ENCODE peak calls at places on chromosomes 12 and 14, in five cellular contexts. O is neuronal stem cell, E is mesenchymal stem cell, Z is H1, X is IMR-90. R is an unnamed sample.
A peak's percentile ranks its signal among the peaks of the same experiment; 100 is the strongest.

GRCh38 chr14:92704036-92704804 is 44.2 kb downstream of the LGMN start:
- DNase-seq in X (no peak), Z (no peak), O (no peak), E (no peak), R (no peak)

GRCh38 chr14:74348735-74349463 is 628 bp downstream of the VRTN start:
- DNase-seq in O (no peak), Z (no peak), E (no peak), X (no peak), R (no peak)

GRCh38 chr14:95838862-95839261 is 37.8 kb upstream of the TUNAR start:
- DNase-seq in E (no peak), X (no peak), Z (no peak), O (no peak), R (no peak)

GRCh38 chr14:61502459-61503093 is 181.2 kb downstream of the PRKCH start:
- DNase-seq in E (no peak), O (no peak), X (no peak), Z (no peak), R (peak; percentile 69)

GRCh38 chr12:111756681-111757080 is 10.1 kb upstream of the ALDH2 start:
- DNase-seq in Z (no peak), E (no peak), O (no peak), X (no peak), R (no peak)

GRCh38 chr14:89179891-89180404 is 237.1 kb downstream of the FOXN3 start:
- DNase-seq in O (no peak), X (no peak), E (no peak), Z (peak; percentile 37), R (no peak)

GRCh38 chr12:89909753-89910152 is 201.1 kb upstream of the ATP2B1 start:
- DNase-seq in E (no peak), O (no peak), Z (no peak), X (no peak), R (no peak)

GRCh38 chr12:60072911-60073310 is 477.1 kb downstream of the SLC16A7 start:
- DNase-seq in O (no peak), Z (no peak), E (peak; percentile 12), X (peak; percentile 67), R (no peak)

GRCh38 chr12:107761502-107761904 is 566 bp upstream of the PRDM4 start:
- DNase-seq in X (no peak), E (no peak), O (no peak), Z (no peak), R (peak; percentile 57)

GRCh38 chr12:131017477-131017991 is 63.8 kb downstream of the ADGRD1 start:
- DNase-seq in O (no peak), Z (no peak), E (no peak), X (no peak), R (no peak)

GRCh38 chr12:68808388-68809189 is 612 bp downstream of the MDM2 start:
- DNase-seq in E (peak; percentile 96), X (peak; percentile 93), O (no peak), Z (peak; percentile 82), R (peak; percentile 90)

GRCh38 chr14:35387209-35387608 is 17.3 kb downstream of the NFKBIA start:
- DNase-seq in O (no peak), E (no peak), X (no peak), Z (no peak), R (no peak)

GRCh38 chr14:87690076-87690661 is 302.8 kb downstream of the GALC start:
- DNase-seq in E (no peak), Z (no peak), O (no peak), X (no peak), R (peak; percentile 28)

GRCh38 chr12:8681129-8681902 is 16.5 kb upstream of the RIMKLB start:
- DNase-seq in Z (no peak), E (no peak), O (no peak), X (peak; percentile 43), R (peak; percentile 77)

GRCh38 chr12:11771356-11771755 is 121.9 kb downstream of the ETV6 start:
- DNase-seq in E (peak; percentile 79), X (peak; percentile 37), O (no peak), Z (no peak), R (no peak)

GRCh38 chr12:115752151-115752550 is 525.3 kb downstream of the MED13L start:
- DNase-seq in E (peak; percentile 14), O (no peak), Z (no peak), X (peak; percentile 54), R (no peak)

GRCh38 chr14:54116972-54117371 is 160.3 kb upstream of the BMP4 start:
- DNase-seq in O (no peak), Z (no peak), X (peak; percentile 66), E (no peak), R (no peak)

GRCh38 chr14:22509751-22510300 is 79.2 kb downstream of the DAD1 start:
- DNase-seq in O (no peak), E (no peak), Z (no peak), X (no peak), R (no peak)

GRCh38 chr12:99498756-99499155 is 148.8 kb upstream of the GARIN6 start:
- DNase-seq in X (peak; percentile 42), O (no peak), E (peak; percentile 32), Z (no peak), R (peak; percentile 27)

GRCh38 chr12:131828671-131829350 is 618 bp downstream of the MMP17 start:
- DNase-seq in Z (no peak), E (no peak), X (no peak), O (no peak), R (peak; percentile 51)

GRCh38 chr14:50532502-50533313 is at the start of gene MAP4K5:
- DNase-seq in O (peak; percentile 82), X (peak; percentile 89), Z (peak; percentile 90), E (peak; percentile 91), R (peak; percentile 89)
- H2BK15ac ChIP-seq in O (peak within 1 kb of the TSS; percentile 74), X (peak within 1 kb of the TSS; percentile 29), Z (peak within 1 kb of the TSS; percentile 66), E (peak within 1 kb of the TSS; percentile 80), R (no peak within 1 kb of the TSS)

GRCh38 chr12:2239376-2240010 is 186.7 kb downstream of the CACNA1C start:
- DNase-seq in X (peak; percentile 41), E (no peak), O (no peak), Z (no peak), R (no peak)

GRCh38 chr12:2234951-2235350 is 182.2 kb downstream of the CACNA1C start:
- DNase-seq in X (no peak), Z (no peak), O (no peak), E (no peak), R (no peak)

GRCh38 chr12:2233034-2233433 is 180.2 kb downstream of the CACNA1C start:
- DNase-seq in X (peak; percentile 66), Z (no peak), E (no peak), O (no peak), R (no peak)

GRCh38 chr12:2238111-2238510 is 185.3 kb downstream of the CACNA1C start:
- DNase-seq in X (no peak), Z (no peak), O (no peak), E (no peak), R (no peak)

GRCh38 chr12:2236501-2237294 is 183.9 kb downstream of the CACNA1C start:
- DNase-seq in E (no peak), X (no peak), O (no peak), Z (no peak), R (no peak)
- H2AFZ ChIP-seq in E (no peak overlapping the region), X (no peak overlapping the region), O (no peak overlapping the region), Z (no peak overlapping the region), R (no peak overlapping the region)

DNA sequence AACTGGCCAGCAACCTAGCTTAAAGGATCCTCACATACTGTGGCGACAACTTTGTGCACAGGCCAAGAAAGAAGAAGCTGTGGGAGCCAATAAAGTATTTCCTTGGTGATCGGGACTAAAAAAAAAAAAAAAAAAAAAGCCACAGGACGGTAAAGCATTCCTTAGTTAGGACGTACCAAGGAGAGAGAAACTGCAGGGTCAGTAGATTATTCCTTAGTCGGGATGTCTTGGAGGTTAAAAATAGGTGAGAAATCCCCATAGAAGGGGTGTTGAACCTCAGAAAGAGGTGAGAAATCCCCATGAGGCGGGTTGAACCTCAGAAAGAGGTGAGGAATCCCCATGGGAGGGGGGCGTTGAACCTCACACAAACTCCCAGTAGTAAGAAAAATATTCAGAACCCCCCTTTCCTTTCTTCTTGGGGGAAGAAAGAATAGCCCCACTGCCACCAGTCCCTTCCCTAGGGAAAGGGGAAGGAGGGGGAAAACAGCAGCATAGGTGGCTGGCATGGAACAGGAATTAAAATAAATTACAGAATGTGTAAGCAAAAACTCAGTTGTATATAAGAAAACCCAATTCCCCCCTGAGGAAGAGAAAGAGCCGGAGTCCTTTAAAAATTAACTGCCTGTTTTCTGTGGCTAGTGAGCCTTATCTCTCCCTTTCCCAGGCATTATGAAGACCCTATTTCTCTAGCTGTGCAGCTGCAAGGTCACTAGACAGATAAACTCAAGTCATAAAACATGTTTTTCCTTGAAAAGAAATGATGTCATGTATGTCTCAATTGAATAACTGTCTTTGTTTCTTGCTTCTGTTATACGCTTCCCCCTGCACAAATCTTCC is 26.8 kb downstream of the KLRK1 start:
- DNase-seq in X (no peak), O (no peak), E (peak; percentile 52), Z (no peak), R (no peak)
- H2BK15ac ChIP-seq in X (no peak overlapping the region), O (no peak overlapping the region), E (no peak overlapping the region), Z (no peak overlapping the region), R (no peak overlapping the region)

DNA sequence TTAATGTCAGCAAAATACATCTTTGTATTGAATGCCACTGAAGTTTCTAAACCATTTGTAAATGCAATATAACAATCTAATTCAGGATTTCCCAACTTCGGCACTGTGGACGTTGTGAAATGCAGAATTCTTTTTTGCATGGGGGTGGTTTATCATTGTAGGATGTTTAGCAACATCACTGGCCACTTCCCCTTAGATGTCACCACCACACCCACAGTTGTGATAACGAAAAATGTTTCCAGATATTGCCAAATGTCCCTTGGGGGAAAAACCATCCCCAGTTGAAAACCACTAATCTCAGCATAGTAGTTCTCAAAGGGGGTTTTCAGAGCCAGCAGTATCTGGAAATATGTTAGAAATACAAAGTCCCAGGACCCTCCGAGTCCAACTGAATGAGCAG is 203.3 kb downstream of the NAV3 start:
- DNase-seq in Z (no peak), X (peak; percentile 55), O (no peak), E (peak; percentile 28), R (no peak)
- H2AFZ ChIP-seq in Z (no peak overlapping the region), X (no peak overlapping the region), O (no peak overlapping the region), E (no peak overlapping the region), R (no peak overlapping the region)

GRCh38 chr12:44076892-44077291 is 241.0 kb downstream of the TMEM117 start:
- DNase-seq in O (no peak), E (no peak), Z (no peak), X (no peak), R (no peak)
- H2BK15ac ChIP-seq in O (no peak overlapping the region), E (no peak overlapping the region), Z (no peak overlapping the region), X (no peak overlapping the region), R (no peak overlapping the region)

GRCh38 chr12:105852496-105852895 is 286.3 kb downstream of the NUAK1 start:
- DNase-seq in Z (no peak), O (no peak), X (no peak), E (no peak), R (no peak)
- H2AFZ ChIP-seq in Z (no peak overlapping the region), O (no peak overlapping the region), X (no peak overlapping the region), E (no peak overlapping the region), R (no peak overlapping the region)

GRCh38 chr12:47251919-47252318 is 172.2 kb upstream of the AMIGO2 start:
- DNase-seq in O (no peak), X (no peak), E (no peak), Z (no peak), R (no peak)
- H2BK15ac ChIP-seq in O (no peak overlapping the region), X (no peak overlapping the region), E (no peak overlapping the region), Z (no peak overlapping the region), R (no peak overlapping the region)

GRCh38 chr12:92133166-92133565 is 12.5 kb downstream of the BTG1 start:
- DNase-seq in O (no peak), E (no peak), X (no peak), Z (no peak), R (no peak)
- H2AFZ ChIP-seq in O (no peak overlapping the region), E (no peak overlapping the region), X (no peak overlapping the region), Z (no peak overlapping the region), R (no peak overlapping the region)